ENCODE peak calls at places on chromosomes 5 and 9, in nine cellular contexts. X, B, C, Z, R, Y, M, U and K are unnamed samples.

GRCh38 chr9:34371886-34372597 is 4.7 kb downstream of the MYORG start:
- DNase-seq in Y (no peak), M (no peak), R (no peak), C (no peak), B (no peak), U (no peak), X (no peak), Z (no peak), K (no peak)

GRCh38 chr9:93962561-93963440 is 7.6 kb upstream of the BARX1 start:
- DNase-seq in X (peak; percentile 76), M (peak; percentile 87), Y (peak; percentile 87), U (peak; percentile 87), Z (peak; percentile 71), C (peak; percentile 80), R (peak; percentile 80), B (peak; percentile 36), K (peak; percentile 80)

GRCh38 chr9:90033030-90033650 is 428.3 kb downstream of the GADD45G start:
- DNase-seq in C (no peak), M (no peak), B (no peak), X (no peak), Z (no peak), Y (no peak), U (no peak), R (no peak), K (no peak)

GRCh38 chr9:69443178-69443577 is 118.2 kb downstream of the ENTREP1 start:
- DNase-seq in C (no peak), B (peak; percentile 31), R (no peak), U (no peak), X (peak; percentile 29), M (no peak), Z (no peak), Y (peak; percentile 62), K (no peak)

GRCh38 chr5:122723606-122724352 is 51.1 kb upstream of the SNX2 start:
- DNase-seq in C (peak; percentile 57), Y (no peak), R (no peak), M (no peak), U (peak; percentile 20), X (no peak), B (no peak), Z (no peak), K (no peak)

GRCh38 chr5:109329296-109330252 is 80.2 kb downstream of the PJA2 start:
- DNase-seq in Z (no peak), C (no peak), M (no peak), U (peak; percentile 82), Y (no peak), R (no peak), B (no peak), X (no peak), K (no peak)

GRCh38 chr5:122180863-122181519 is 51.6 kb downstream of the ZNF474 start:
- DNase-seq in Y (no peak), R (no peak), X (no peak), Z (no peak), M (no peak), B (no peak), C (no peak), U (peak; percentile 73), K (no peak)

GRCh38 chr5:151459680-151460079 is 12.3 kb downstream of the SLC36A1 start:
- DNase-seq in Y (no peak), M (no peak), Z (no peak), X (no peak), R (no peak), B (no peak), C (no peak), U (peak; percentile 40), K (no peak)

GRCh38 chr5:123035950-123036390 is 555 bp downstream of the PPIC start:
- DNase-seq in X (peak; percentile 66), C (peak; percentile 12), Z (peak; percentile 57), R (peak; percentile 51), M (peak; percentile 70), Y (no peak), U (peak; percentile 79), B (no peak), K (peak; percentile 59)

GRCh38 chr9:112061152-112061740 is 113.9 kb downstream of the SUSD1 start:
- DNase-seq in U (peak; percentile 95), Z (peak; percentile 61), C (peak; percentile 44), Y (no peak), M (peak; percentile 88), R (peak; percentile 73), B (no peak), X (peak; percentile 34), K (no peak)

GRCh38 chr5:40217509-40217908 is 462.2 kb upstream of the PTGER4 start:
- DNase-seq in U (no peak), R (no peak), Y (no peak), M (no peak), Z (no peak), B (no peak), C (no peak), X (no peak), K (no peak)

GRCh38 chr5:76849767-76850291 is at the start of gene S100Z:
- DNase-seq in R (no peak), Y (no peak), M (no peak), Z (no peak), C (no peak), B (no peak), X (no peak), U (no peak), K (no peak)

GRCh38 chr9:35481347-35481975 is 8.4 kb upstream of the RUSC2 start:
- DNase-seq in B (no peak), U (peak; percentile 66), C (peak; percentile 53), X (peak; percentile 57), M (peak; percentile 63), Z (peak; percentile 64), R (peak; percentile 26), Y (peak; percentile 45), K (peak; percentile 54)

GRCh38 chr9:121958530-121958929 is 134.6 kb downstream of the TTLL11 start:
- DNase-seq in B (no peak), Y (peak; percentile 13), M (no peak), X (no peak), R (no peak), C (no peak), U (no peak), Z (no peak), K (no peak)

GRCh38 chr5:13859285-13859684 is 85.2 kb downstream of the DNAH5 start:
- DNase-seq in Y (no peak), C (no peak), R (no peak), Z (no peak), B (no peak), U (no peak), X (no peak), M (no peak), K (no peak)

GRCh38 chr5:159765760-159766517 is 150.3 kb upstream of the ADRA1B start:
- DNase-seq in Y (no peak), M (no peak), B (no peak), C (no peak), U (no peak), R (no peak), Z (no peak), X (no peak), K (no peak)

GRCh38 chr9:122200960-122201635 is 27.7 kb downstream of the LHX6 start:
- DNase-seq in M (no peak), X (no peak), U (peak; percentile 54), R (no peak), Y (no peak), C (no peak), B (no peak), Z (no peak), K (no peak)

GRCh38 chr9:12681620-12682019 is 11.6 kb upstream of the TYRP1 start:
- DNase-seq in Z (no peak), M (no peak), C (no peak), U (no peak), Y (no peak), R (no peak), X (no peak), B (no peak), K (no peak)

GRCh38 chr5:116068028-116068632 is 16.7 kb upstream of the COMMD10 start:
- DNase-seq in M (no peak), Y (peak; percentile 16), U (peak; percentile 76), C (peak; percentile 56), B (no peak), Z (peak; percentile 44), X (peak; percentile 28), R (peak; percentile 38), K (peak; percentile 22)